ENCODE peak calls at places on chromosomes 1 and 21, in nine cellular contexts. H is CD8-positive, alpha-beta memory T cell; V is activated T-cell treated with anti-CD3 and anti-CD28 coated beads for 1 hour; C is pancreas; Z is NCI-H1105 treated with DMSO at 0.1 percent for 48 hours; B is activated B cell treated with CpG ODN at 0.5 μM for 24 hours; I is stimulated activated CD4-positive, alpha-beta T cell treated with anti-CD3 and anti-CD28 coated beads, Interleukin-1b, Interleukin-23, amount 100 ng/mL, for 48 hours; O is GM10248; P is right lobe of liver. K is an unnamed sample.

GRCh38 chr21:37687001-37687400 is 229.3 kb downstream of the KCNJ6 start:
- DNase-seq in H (no peak), V (no peak), C (peak), Z (no peak), B (no peak), I (no peak), O (no peak), P (no peak), K (no peak)

GRCh38 chr1:47568763-47569162 is 130.9 kb downstream of the FOXD2 start:
- DNase-seq in H (no peak), V (no peak), C (no peak), Z (no peak), B (no peak), I (no peak), O (no peak), P (no peak), K (no peak)

GRCh38 chr1:44817307-44817706 is 9.0 kb downstream of the BTBD19 start:
- DNase-seq in H (no peak), V (no peak), C (no peak), Z (no peak), B (no peak), I (no peak), O (no peak), P (no peak), K (no peak)

GRCh38 chr1:77768006-77768405 is 8.4 kb upstream of the USP33 start:
- DNase-seq in H (no peak), V (no peak), C (no peak), Z (no peak), B (no peak), I (no peak), O (no peak), P (no peak), K (no peak)

GRCh38 chr1:111620412-111620971 is 903 bp downstream of the RAP1A start:
- DNase-seq in H (no peak), V (no peak), C (no peak), Z (peak), B (no peak), I (no peak), O (no peak), P (no peak), K (no peak)

GRCh38 chr1:39213511-39214002 is 9.1 kb downstream of the MACF1 start:
- DNase-seq in H (no peak), V (no peak), C (no peak), Z (no peak), B (no peak), I (no peak), O (no peak), P (no peak), K (no peak)

GRCh38 chr1:94898486-94899385 is 28.2 kb downstream of the CNN3 start:
- DNase-seq in H (no peak), V (no peak), C (no peak), Z (no peak), B (no peak), I (no peak), O (no peak), P (no peak), K (no peak)

GRCh38 chr21:38956791-38957571 is 151.3 kb downstream of the ETS2 start:
- DNase-seq in H (no peak), V (no peak), C (no peak), Z (peak), B (no peak), I (no peak), O (no peak), P (peak), K (no peak)

GRCh38 chr1:240608707-240609106 is 3.2 kb downstream of the GREM2 start:
- DNase-seq in H (no peak), V (no peak), C (no peak), Z (no peak), B (no peak), I (no peak), O (no peak), P (no peak), K (no peak)

GRCh38 chr21:41247561-41247968 is 69.0 kb upstream of the FAM3B start:
- DNase-seq in H (no peak), V (no peak), C (peak), Z (no peak), B (no peak), I (no peak), O (no peak), P (no peak), K (no peak)

GRCh38 chr1:64343105-64343960 is 126.6 kb upstream of the CACHD1 start:
- DNase-seq in H (no peak), V (no peak), C (no peak), Z (peak), B (no peak), I (no peak), O (no peak), P (no peak), K (no peak)

GRCh38 chr1:230977781-230978490 is 725 bp downstream of the TTC13 start:
- DNase-seq in H (peak), V (peak), C (peak), Z (peak), B (no peak), I (peak), O (peak), P (peak), K (peak)

GRCh38 chr1:225467193-225468020 is 39.6 kb upstream of the LBR start:
- DNase-seq in H (peak), V (peak), C (no peak), Z (no peak), B (peak), I (peak), O (peak), P (peak), K (peak)

GRCh38 chr1:201140941-201141260 is 13.4 kb downstream of the TMEM9 start:
- DNase-seq in H (no peak), V (no peak), C (no peak), Z (no peak), B (no peak), I (no peak), O (no peak), P (no peak), K (no peak)

GRCh38 chr21:25489673-25490072 is 117.6 kb downstream of the MRPL39 start:
- DNase-seq in H (no peak), V (no peak), C (no peak), Z (no peak), B (no peak), I (no peak), O (no peak), P (no peak), K (no peak)

GRCh38 chr1:203440780-203441179 is 34.8 kb upstream of the PRELP start:
- DNase-seq in H (no peak), V (no peak), C (peak), Z (peak), B (no peak), I (no peak), O (peak), P (peak), K (no peak)

GRCh38 chr1:95752515-95753381 is 518.7 kb downstream of the RWDD3 start:
- DNase-seq in H (no peak), V (no peak), C (no peak), Z (no peak), B (no peak), I (no peak), O (no peak), P (no peak), K (no peak)

GRCh38 chr1:35807614-35808375 is at the start of gene AGO4:
- DNase-seq in H (peak), V (no peak), C (peak), Z (peak), B (peak), I (peak), O (peak), P (peak), K (peak)

GRCh38 chr1:89200668-89201488 is 2.1 kb upstream of the GBP4 start:
- DNase-seq in H (no peak), V (no peak), C (no peak), Z (no peak), B (no peak), I (no peak), O (peak), P (no peak), K (no peak)

GRCh38 chr1:150561830-150562367 is 12.7 kb downstream of the ADAMTSL4 start:
- DNase-seq in H (peak), V (peak), C (peak), Z (peak), B (peak), I (peak), O (peak), P (peak), K (peak)

GRCh38 chr21:39175154-39175553 is 8.1 kb downstream of the PSMG1 start:
- DNase-seq in H (no peak), V (no peak), C (no peak), Z (peak), B (no peak), I (no peak), O (no peak), P (no peak), K (no peak)

GRCh38 chr1:243496173-243496553 is 240.3 kb downstream of the SDCCAG8 start:
- DNase-seq in H (no peak), V (no peak), C (no peak), Z (no peak), B (no peak), I (no peak), O (no peak), P (peak), K (no peak)

GRCh38 chr1:32447469-32448185 is 17.2 kb upstream of the ZBTB8B start:
- DNase-seq in H (no peak), V (no peak), C (no peak), Z (no peak), B (no peak), I (no peak), O (no peak), P (no peak), K (no peak)

GRCh38 chr1:27643626-27644368 is 8.8 kb upstream of the FGR start:
- DNase-seq in H (peak), V (peak), C (peak), Z (no peak), B (peak), I (peak), O (peak), P (no peak), K (peak)

GRCh38 chr1:226438007-226438406 is 30.1 kb upstream of the PARP1 start:
- DNase-seq in H (no peak), V (no peak), C (no peak), Z (peak), B (no peak), I (no peak), O (no peak), P (no peak), K (no peak)

GRCh38 chr1:221327954-221328353 is 413.9 kb downstream of the DUSP10 start:
- DNase-seq in H (no peak), V (no peak), C (no peak), Z (peak), B (no peak), I (no peak), O (no peak), P (peak), K (no peak)

GRCh38 chr1:47769983-47770382 is 227.2 kb downstream of the TRABD2B start:
- DNase-seq in H (no peak), V (no peak), C (no peak), Z (no peak), B (no peak), I (no peak), O (no peak), P (no peak), K (no peak)

GRCh38 chr1:54413295-54413694 is 7.1 kb upstream of the SSBP3 start:
- DNase-seq in H (no peak), V (no peak), C (peak), Z (no peak), B (no peak), I (peak), O (no peak), P (peak), K (no peak)

GRCh38 chr1:215517441-215517891 is 49.6 kb upstream of the KCTD3 start:
- DNase-seq in H (no peak), V (no peak), C (no peak), Z (peak), B (no peak), I (no peak), O (no peak), P (no peak), K (no peak)

GRCh38 chr1:94122201-94122970 is 1.4 kb upstream of the ABCA4 start:
- DNase-seq in H (no peak), V (no peak), C (no peak), Z (no peak), B (no peak), I (no peak), O (no peak), P (no peak), K (no peak)

GRCh38 chr1:228364706-228365213 is 41.9 kb downstream of the TRIM11 start:
- DNase-seq in H (no peak), V (no peak), C (no peak), Z (no peak), B (no peak), I (no peak), O (no peak), P (no peak), K (no peak)

GRCh38 chr21:31974454-31974985 is 101.7 kb downstream of the HUNK start:
- DNase-seq in H (no peak), V (peak), C (no peak), Z (no peak), B (no peak), I (peak), O (no peak), P (no peak), K (no peak)

GRCh38 chr1:12167493-12168429 is 970 bp downstream of the TNFRSF1B start:
- DNase-seq in H (no peak), V (no peak), C (no peak), Z (no peak), B (no peak), I (no peak), O (no peak), P (peak), K (no peak)

GRCh38 chr1:62245201-62245600 is 50.6 kb downstream of the L1TD1 start:
- DNase-seq in H (no peak), V (no peak), C (no peak), Z (no peak), B (no peak), I (no peak), O (no peak), P (no peak), K (no peak)

GRCh38 chr1:10220200-10220599 is 9.8 kb downstream of the KIF1B start:
- DNase-seq in H (no peak), V (no peak), C (no peak), Z (no peak), B (no peak), I (no peak), O (no peak), P (no peak), K (no peak)

GRCh38 chr1:90707363-90707710 is 9.8 kb downstream of the BARHL2 start:
- DNase-seq in H (no peak), V (no peak), C (peak), Z (no peak), B (no peak), I (no peak), O (no peak), P (peak), K (no peak)

GRCh38 chr21:30444204-30444603 is 4.1 kb downstream of the KRTAP15-1 start:
- DNase-seq in H (no peak), V (no peak), C (no peak), Z (no peak), B (no peak), I (no peak), O (no peak), P (no peak), K (no peak)

GRCh38 chr1:185245466-185245865 is 71.6 kb downstream of the IVNS1ABP start:
- DNase-seq in H (no peak), V (no peak), C (no peak), Z (no peak), B (no peak), I (no peak), O (no peak), P (no peak), K (no peak)

GRCh38 chr1:10694274-10694632 is 102.2 kb downstream of the CASZ1 start:
- DNase-seq in H (peak), V (peak), C (peak), Z (peak), B (no peak), I (no peak), O (peak), P (no peak), K (peak)